ENCODE peak calls at places on chromosomes 5 and 9, in four cellular contexts. One of them, this sample, is unnamed.

GRCh38 chr9:95004452-95005275 is 278.2 kb downstream of the AOPEP start:
- DNase-seq in nephron progenitor cell: peak; percentile 69
- DNase-seq in RWPE1: peak; percentile 67
- DNase-seq in GM20000: peak; percentile 85
- DNase-seq in this sample: no peak

GRCh38 chr9:119722384-119722783 is 353.1 kb upstream of the BRINP1 start:
- DNase-seq in GM20000: no peak
- DNase-seq in RWPE1: no peak
- DNase-seq in nephron progenitor cell: no peak
- DNase-seq in this sample: no peak

GRCh38 chr9:5511476-5511875 is 1.1 kb downstream of the PDCD1LG2 start:
- DNase-seq in GM20000: no peak
- DNase-seq in RWPE1: no peak
- DNase-seq in nephron progenitor cell: no peak
- DNase-seq in this sample: no peak

GRCh38 chr5:157562111-157562581 is 13.4 kb downstream of the ADAM19 start:
- DNase-seq in GM20000: no peak
- DNase-seq in RWPE1: no peak
- DNase-seq in nephron progenitor cell: no peak
- DNase-seq in this sample: peak; percentile 59

GRCh38 chr5:132203916-132204315 is 23.7 kb downstream of the P4HA2 start:
- DNase-seq in RWPE1: no peak
- DNase-seq in GM20000: no peak
- DNase-seq in nephron progenitor cell: no peak
- DNase-seq in this sample: no peak

GRCh38 chr5:65867509-65868195 is 58.7 kb upstream of the ERBIN start:
- DNase-seq in GM20000: no peak
- DNase-seq in nephron progenitor cell: no peak
- DNase-seq in RWPE1: no peak
- DNase-seq in this sample: no peak

GRCh38 chr9:32579706-32580331 is 6.9 kb upstream of the NDUFB6 start:
- DNase-seq in GM20000: peak; percentile 51
- DNase-seq in RWPE1: peak; percentile 51
- DNase-seq in nephron progenitor cell: peak; percentile 84
- DNase-seq in this sample: peak; percentile 28

GRCh38 chr5:6950872-6951271 is 237.6 kb downstream of the TENT4A start:
- DNase-seq in nephron progenitor cell: no peak
- DNase-seq in RWPE1: no peak
- DNase-seq in GM20000: no peak
- DNase-seq in this sample: no peak

GRCh38 chr9:127844821-127845359 is 9.6 kb downstream of the ENG start:
- DNase-seq in nephron progenitor cell: no peak
- DNase-seq in RWPE1: no peak
- DNase-seq in GM20000: no peak
- DNase-seq in this sample: no peak

GRCh38 chr5:87408219-87408618 is 4.5 kb downstream of the CCNH start:
- DNase-seq in RWPE1: no peak
- DNase-seq in GM20000: no peak
- DNase-seq in nephron progenitor cell: no peak
- DNase-seq in this sample: no peak

GRCh38 chr5:170565077-170565476 is 61.3 kb downstream of the KCNIP1 start:
- DNase-seq in nephron progenitor cell: no peak
- DNase-seq in RWPE1: no peak
- DNase-seq in GM20000: no peak
- DNase-seq in this sample: no peak

GRCh38 chr9:101727621-101728524 is 10.6 kb downstream of the GRIN3A start:
- DNase-seq in RWPE1: peak; percentile 34
- DNase-seq in nephron progenitor cell: peak; percentile 28
- DNase-seq in GM20000: peak; percentile 60
- DNase-seq in this sample: no peak

GRCh38 chr5:179275941-179276837 is 69.1 kb downstream of the ADAMTS2 start:
- DNase-seq in nephron progenitor cell: no peak
- DNase-seq in RWPE1: no peak
- DNase-seq in GM20000: no peak
- DNase-seq in this sample: peak; percentile 97